ENCODE peak calls at places on chromosome 19, in eight cellular contexts. X, V, H, Q, G, U, P and F are unnamed samples.

GRCh38 chr19:40594657-40595077 is 6.5 kb upstream of the LTBP4 start:
- DNase-seq in X (no peak), V (no peak), H (peak; percentile 82), Q (no peak), G (no peak), U (no peak), P (peak; percentile 75), F (no peak)

GRCh38 chr19:10566658-10567410 is 1.0 kb upstream of the KRI1 start:
- DNase-seq in X (no peak), V (no peak), H (no peak), Q (no peak), G (no peak), U (peak; percentile 73), P (no peak), F (peak; percentile 83)

GRCh38 chr19:16041571-16042386 is 34.5 kb upstream of the TPM4 start:
- DNase-seq in X (peak; percentile 88), V (no peak), H (peak; percentile 92), Q (peak; percentile 87), G (peak; percentile 73), U (peak; percentile 86), P (peak; percentile 47), F (peak; percentile 84)

GRCh38 chr19:7355871-7356270 is 7.1 kb downstream of the ARHGEF18 start:
- DNase-seq in X (no peak), V (no peak), H (no peak), Q (no peak), G (no peak), U (no peak), P (no peak), F (peak; percentile 5)

GRCh38 chr19:29091127-29091526 is 121.8 kb downstream of the UQCRFS1 start:
- DNase-seq in X (no peak), V (no peak), H (no peak), Q (no peak), G (no peak), U (no peak), P (no peak), F (no peak)

GRCh38 chr19:12983561-12984142 is 11.6 kb upstream of the NFIX start:
- DNase-seq in X (peak; percentile 85), V (peak; percentile 22), H (peak; percentile 96), Q (peak; percentile 74), G (peak; percentile 69), U (peak; percentile 90), P (peak; percentile 63), F (peak; percentile 92)

GRCh38 chr19:3723883-3724282 is 15.7 kb downstream of the TJP3 start:
- DNase-seq in X (no peak), V (no peak), H (no peak), Q (no peak), G (no peak), U (no peak), P (no peak), F (no peak)

GRCh38 chr19:12954150-12954962 is 2.7 kb downstream of the GADD45GIP1 start:
- DNase-seq in X (no peak), V (no peak), H (no peak), Q (no peak), G (no peak), U (no peak), P (no peak), F (no peak)

GRCh38 chr19:4896372-4896771 is 6.3 kb downstream of the ARRDC5 start:
- DNase-seq in X (no peak), V (no peak), H (peak; percentile 33), Q (no peak), G (no peak), U (no peak), P (no peak), F (no peak)

GRCh38 chr19:35696835-35697234 is 7.5 kb upstream of the ZBTB32 start:
- DNase-seq in X (no peak), V (no peak), H (no peak), Q (no peak), G (no peak), U (peak; percentile 65), P (no peak), F (peak; percentile 72)

GRCh38 chr19:55550321-55550650 is 4.9 kb upstream of the SBK3 start:
- DNase-seq in X (no peak), V (no peak), H (no peak), Q (no peak), G (no peak), U (no peak), P (peak; percentile 65), F (no peak)

GRCh38 chr19:34677386-34678084 is at the start of gene ZNF302:
- DNase-seq in X (peak; percentile 95), V (peak; percentile 95), H (peak; percentile 97), Q (peak; percentile 96), G (peak; percentile 93), U (peak; percentile 94), P (peak; percentile 97), F (peak; percentile 90)